ENCODE peak calls at places on chromosomes 1 and 21, in nine cellular contexts. V is spleen, B is SK-N-SH, R is Panc1, Y is HL-60, A is HCT116, E is H1, K is GM23338, G is HepG2. I is an unnamed sample.
A peak's percentile ranks its signal among the peaks of the same experiment; 100 is the strongest.

GRCh38 chr1:87325982-87326738 is 2.5 kb upstream of the LMO4 start:
- DNase-seq in V (no peak), B (peak; percentile 40), R (peak; percentile 69), Y (no peak), A (no peak), E (no peak), K (peak; percentile 71), G (peak; percentile 44), I (no peak)

GRCh38 chr1:244280859-244281258 is 170.8 kb downstream of the ADSS2 start:
- DNase-seq in V (no peak), B (no peak), R (no peak), Y (no peak), A (no peak), E (no peak), K (no peak), G (no peak), I (no peak)

GRCh38 chr1:3771108-3772026 is 1.2 kb upstream of the SMIM1 start:
- DNase-seq in V (peak; percentile 83), B (peak; percentile 65), R (no peak), Y (no peak), A (no peak), E (no peak), K (no peak), G (peak; percentile 85), I (no peak)

GRCh38 chr1:78619803-78620579 is at the start of gene IFI44L:
- DNase-seq in V (peak; percentile 32), B (no peak), R (no peak), Y (no peak), A (no peak), E (no peak), K (no peak), G (no peak), I (no peak)

GRCh38 chr1:171403396-171403795 is 81.9 kb upstream of the PRRC2C start:
- DNase-seq in V (no peak), B (no peak), R (no peak), Y (no peak), A (no peak), E (no peak), K (peak; percentile 13), G (no peak), I (no peak)

GRCh38 chr1:193264313-193265065 is 78.1 kb upstream of the B3GALT2 start:
- DNase-seq in V (no peak), B (no peak), R (no peak), Y (no peak), A (no peak), E (no peak), K (no peak), G (no peak), I (no peak)

GRCh38 chr1:208909011-208909410 is 664.8 kb upstream of the PLXNA2 start:
- DNase-seq in V (no peak), B (no peak), R (no peak), Y (no peak), A (no peak), E (no peak), K (no peak), G (no peak), I (no peak)

GRCh38 chr21:39633770-39634181 is 21.0 kb downstream of the B3GALT5 start:
- DNase-seq in V (no peak), B (no peak), R (no peak), Y (no peak), A (peak; percentile 90), E (no peak), K (no peak), G (no peak), I (no peak)

GRCh38 chr1:212583082-212583615 is 25.4 kb upstream of the ATF3 start:
- DNase-seq in V (no peak), B (no peak), R (no peak), Y (no peak), A (no peak), E (no peak), K (no peak), G (no peak), I (no peak)

GRCh38 chr1:212584092-212584886 is 24.3 kb upstream of the ATF3 start:
- DNase-seq in V (no peak), B (no peak), R (no peak), Y (no peak), A (no peak), E (no peak), K (no peak), G (no peak), I (no peak)

GRCh38 chr1:212583643-212584042 is 24.9 kb upstream of the ATF3 start:
- DNase-seq in V (no peak), B (no peak), R (no peak), Y (no peak), A (no peak), E (no peak), K (no peak), G (no peak), I (no peak)

GRCh38 chr1:212578043-212578442 is 30.5 kb upstream of the ATF3 start:
- DNase-seq in V (no peak), B (no peak), R (no peak), Y (no peak), A (no peak), E (no peak), K (no peak), G (no peak), I (no peak)

DNA sequence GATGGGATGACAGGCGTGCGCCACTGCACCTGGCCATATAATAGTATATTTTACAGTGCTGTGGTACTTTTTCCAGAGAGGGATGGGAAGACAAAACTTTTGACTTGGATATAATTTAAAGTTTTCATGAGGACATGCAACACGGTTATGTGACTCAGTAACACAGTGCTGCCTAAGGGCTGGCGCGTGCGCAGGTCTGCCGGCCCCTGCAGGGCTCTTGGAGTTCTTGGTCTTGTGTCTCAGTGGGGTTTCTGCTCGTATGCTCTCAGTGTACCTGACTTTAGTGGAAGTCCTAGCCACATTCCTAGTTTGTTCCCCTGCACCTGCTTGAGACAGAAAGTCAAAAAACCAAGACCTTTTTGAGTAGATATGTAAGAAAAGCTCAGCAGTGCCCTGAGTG is 27.5 kb upstream of the ATF3 start:
- DNase-seq in V (no peak), B (no peak), R (no peak), Y (no peak), A (no peak), E (no peak), K (no peak), G (no peak), I (no peak)
- TF ChIP-seq POLR2AphosphoS5 in V (no peak), B (no peak), R (no peak), Y (no peak), A (no peak), E (no peak), K (no peak), G (no peak), I (no peak)

DNA sequence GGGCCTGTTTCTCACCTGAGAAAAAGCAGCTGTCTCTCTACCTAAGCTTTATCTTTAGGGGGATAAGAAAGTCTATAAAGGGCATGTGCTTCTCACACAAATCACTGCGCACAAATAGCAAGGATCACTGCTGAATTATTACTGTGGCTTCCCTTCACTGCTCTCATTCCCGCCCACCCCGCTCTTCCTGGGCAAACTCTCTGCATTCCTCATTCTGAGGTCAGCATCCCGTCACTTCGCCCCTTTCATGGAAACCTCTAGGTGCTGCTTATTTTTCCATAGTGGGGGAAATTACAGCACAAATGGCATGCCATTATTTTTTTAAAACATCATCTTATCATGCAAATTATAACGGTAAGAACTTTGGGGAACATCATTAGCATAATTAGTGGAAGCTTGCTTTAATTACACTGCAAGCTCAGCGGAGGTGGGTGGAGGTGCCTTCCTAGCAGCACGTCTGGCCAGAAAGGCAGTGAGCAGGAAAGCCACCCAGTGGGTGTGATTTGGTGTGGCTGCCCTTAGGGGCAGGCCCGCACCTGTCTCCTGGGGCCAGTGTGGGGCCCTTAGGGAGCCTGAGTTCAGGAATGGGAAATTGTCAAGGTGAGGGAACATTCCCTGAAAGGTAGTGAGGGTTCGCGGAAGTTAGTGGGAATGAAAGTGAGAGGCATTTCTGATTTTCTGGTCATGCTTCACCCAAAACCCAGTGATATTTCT is 105.9 kb downstream of the LAMC2 start:
- DNase-seq in V (no peak), B (no peak), R (no peak), Y (no peak), A (no peak), E (peak; percentile 23), K (peak; percentile 62), G (no peak), I (no peak)
- TF ChIP-seq POLR2AphosphoS5 in V (no peak), B (no peak), R (no peak), Y (no peak), A (no peak), E (no peak), K (no peak), G (no peak), I (no peak)

GRCh38 chr21:41613421-41613998 is 105.6 kb upstream of the TMPRSS2 start:
- DNase-seq in V (no peak), B (no peak), R (no peak), Y (no peak), A (no peak), E (no peak), K (no peak), G (no peak), I (no peak)

GRCh38 chr21:41614456-41615010 is 106.6 kb upstream of the TMPRSS2 start:
- DNase-seq in V (no peak), B (no peak), R (no peak), Y (no peak), A (no peak), E (no peak), K (no peak), G (no peak), I (no peak)

GRCh38 chr21:41616063-41616591 is 108.2 kb upstream of the TMPRSS2 start:
- DNase-seq in V (no peak), B (no peak), R (no peak), Y (no peak), A (no peak), E (no peak), K (no peak), G (no peak), I (no peak)

GRCh38 chr21:41612674-41613250 is 104.8 kb upstream of the TMPRSS2 start:
- DNase-seq in V (no peak), B (peak; percentile 79), R (no peak), Y (no peak), A (no peak), E (no peak), K (peak; percentile 78), G (peak; percentile 15), I (no peak)

DNA sequence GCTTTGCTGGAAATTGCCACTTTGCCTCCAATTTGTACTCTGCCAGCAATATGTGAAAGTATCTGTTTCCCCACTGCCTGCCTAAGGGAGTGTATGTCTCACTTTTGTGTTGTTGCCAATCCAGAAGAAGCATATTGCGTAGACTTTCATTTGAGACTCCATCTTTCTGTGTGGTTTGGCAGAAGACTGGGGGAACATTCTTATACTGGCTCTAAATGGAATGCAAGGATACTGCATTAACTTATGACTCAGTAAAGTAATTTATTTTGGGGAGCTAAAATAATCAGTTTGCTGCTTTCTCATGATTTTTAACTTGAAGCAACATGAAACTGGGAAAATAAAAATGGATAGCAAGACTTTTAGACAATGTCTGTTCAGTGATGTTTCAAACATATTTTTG is 107.7 kb upstream of the TMPRSS2 start:
- DNase-seq in V (no peak), B (no peak), R (no peak), Y (no peak), A (no peak), E (no peak), K (no peak), G (no peak), I (no peak)
- TF ChIP-seq POLR2AphosphoS5 in V (no peak), B (peak; percentile 41), R (no peak), Y (no peak), A (no peak), E (no peak), K (no peak), G (no peak), I (no peak)

DNA sequence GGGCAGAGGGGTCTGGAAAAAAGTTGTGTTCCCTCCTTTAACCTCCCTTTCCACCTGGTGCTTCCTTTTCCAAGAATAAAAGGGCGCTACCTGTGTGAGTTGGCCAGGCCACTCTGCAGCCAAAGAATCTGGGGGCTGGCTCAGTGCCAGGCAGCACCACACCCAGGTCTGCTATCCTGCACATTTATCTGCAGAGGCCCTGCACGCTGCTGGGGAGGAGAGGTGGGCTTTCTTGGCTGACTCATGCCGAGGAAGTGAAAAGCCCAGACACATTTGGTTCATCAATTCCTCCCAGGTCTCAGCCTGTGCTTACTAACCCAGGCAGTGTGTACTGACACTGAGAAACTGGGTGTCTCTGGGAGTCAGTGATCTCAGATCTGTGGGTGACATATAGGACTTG is 79.8 kb upstream of the F3 start:
- DNase-seq in V (no peak), B (peak; percentile 22), R (no peak), Y (no peak), A (peak; percentile 73), E (no peak), K (no peak), G (no peak), I (no peak)
- TF ChIP-seq POLR2AphosphoS5 in V (no peak), B (no peak), R (no peak), Y (no peak), A (peak; percentile 77), E (no peak), K (no peak), G (no peak), I (no peak)